ENCODE peak calls at places on chromosomes 11 and 22, in four cellular contexts. One of them, this sample, is unnamed.

GRCh38 chr11:61058583-61059259 is 43.6 kb upstream of the CD5 start:
- DNase-seq in MCF 10A: no peak
- DNase-seq in PC-3: no peak
- DNase-seq in breast epithelium: no peak
- DNase-seq in this sample: no peak

GRCh38 chr11:91248199-91248807 is 976.3 kb upstream of the FAT3 start:
- DNase-seq in PC-3: peak
- DNase-seq in MCF 10A: peak
- DNase-seq in breast epithelium: no peak
- DNase-seq in this sample: no peak

GRCh38 chr11:68868221-68868620 is 26.5 kb upstream of the CPT1A start:
- DNase-seq in breast epithelium: no peak
- DNase-seq in MCF 10A: no peak
- DNase-seq in PC-3: no peak
- DNase-seq in this sample: no peak

GRCh38 chr11:3907590-3907989 is 52.1 kb downstream of the STIM1 start:
- DNase-seq in MCF 10A: no peak
- DNase-seq in breast epithelium: no peak
- DNase-seq in PC-3: peak
- DNase-seq in this sample: no peak

GRCh38 chr11:126339866-126340434 is 15.5 kb upstream of the ST3GAL4 start:
- DNase-seq in PC-3: peak
- DNase-seq in MCF 10A: peak
- DNase-seq in breast epithelium: no peak
- DNase-seq in this sample: peak

GRCh38 chr22:21102659-21103267 is 57.0 kb downstream of the LRRC74B start:
- DNase-seq in MCF 10A: peak
- DNase-seq in PC-3: peak
- DNase-seq in breast epithelium: peak
- DNase-seq in this sample: peak

GRCh38 chr11:70270877-70271634 is 566 bp downstream of the PPFIA1 start:
- DNase-seq in breast epithelium: no peak
- DNase-seq in PC-3: peak
- DNase-seq in MCF 10A: peak
- DNase-seq in this sample: peak

GRCh38 chr11:119983240-119983732 is 154.6 kb downstream of the TRIM29 start:
- DNase-seq in MCF 10A: no peak
- DNase-seq in PC-3: no peak
- DNase-seq in breast epithelium: no peak
- DNase-seq in this sample: no peak

GRCh38 chr11:132332521-132332920 is 962.1 kb downstream of the NTM start:
- DNase-seq in breast epithelium: no peak
- DNase-seq in MCF 10A: no peak
- DNase-seq in PC-3: no peak
- DNase-seq in this sample: no peak

GRCh38 chr11:35964846-35965245 is 21.0 kb downstream of the LDLRAD3 start:
- DNase-seq in PC-3: no peak
- DNase-seq in breast epithelium: no peak
- DNase-seq in MCF 10A: no peak
- DNase-seq in this sample: no peak

GRCh38 chr11:14409891-14410290 is 50.9 kb upstream of the RRAS2 start:
- DNase-seq in breast epithelium: no peak
- DNase-seq in PC-3: peak
- DNase-seq in MCF 10A: peak
- DNase-seq in this sample: no peak

GRCh38 chr11:78416285-78417174 is 1.1 kb downstream of the GAB2 start:
- DNase-seq in PC-3: peak
- DNase-seq in MCF 10A: peak
- DNase-seq in breast epithelium: peak
- DNase-seq in this sample: peak

GRCh38 chr11:1327064-1327460 is 17.6 kb upstream of the TOLLIP start:
- DNase-seq in MCF 10A: no peak
- DNase-seq in PC-3: no peak
- DNase-seq in breast epithelium: no peak
- DNase-seq in this sample: no peak

GRCh38 chr22:30947821-30948454 is 20.6 kb downstream of the MORC2 start:
- DNase-seq in breast epithelium: no peak
- DNase-seq in PC-3: peak
- DNase-seq in MCF 10A: peak
- DNase-seq in this sample: no peak

GRCh38 chr11:104653011-104653806 is 245.1 kb downstream of the CASP12 start:
- DNase-seq in breast epithelium: no peak
- DNase-seq in PC-3: no peak
- DNase-seq in MCF 10A: no peak
- DNase-seq in this sample: no peak

GRCh38 chr11:90911192-90911591 is 688.3 kb upstream of the CHORDC1 start:
- DNase-seq in MCF 10A: no peak
- DNase-seq in breast epithelium: no peak
- DNase-seq in PC-3: no peak
- DNase-seq in this sample: no peak

GRCh38 chr11:129933262-129933661 is 37.9 kb upstream of the NFRKB start:
- DNase-seq in PC-3: peak
- DNase-seq in MCF 10A: no peak
- DNase-seq in breast epithelium: no peak
- DNase-seq in this sample: no peak

DNA sequence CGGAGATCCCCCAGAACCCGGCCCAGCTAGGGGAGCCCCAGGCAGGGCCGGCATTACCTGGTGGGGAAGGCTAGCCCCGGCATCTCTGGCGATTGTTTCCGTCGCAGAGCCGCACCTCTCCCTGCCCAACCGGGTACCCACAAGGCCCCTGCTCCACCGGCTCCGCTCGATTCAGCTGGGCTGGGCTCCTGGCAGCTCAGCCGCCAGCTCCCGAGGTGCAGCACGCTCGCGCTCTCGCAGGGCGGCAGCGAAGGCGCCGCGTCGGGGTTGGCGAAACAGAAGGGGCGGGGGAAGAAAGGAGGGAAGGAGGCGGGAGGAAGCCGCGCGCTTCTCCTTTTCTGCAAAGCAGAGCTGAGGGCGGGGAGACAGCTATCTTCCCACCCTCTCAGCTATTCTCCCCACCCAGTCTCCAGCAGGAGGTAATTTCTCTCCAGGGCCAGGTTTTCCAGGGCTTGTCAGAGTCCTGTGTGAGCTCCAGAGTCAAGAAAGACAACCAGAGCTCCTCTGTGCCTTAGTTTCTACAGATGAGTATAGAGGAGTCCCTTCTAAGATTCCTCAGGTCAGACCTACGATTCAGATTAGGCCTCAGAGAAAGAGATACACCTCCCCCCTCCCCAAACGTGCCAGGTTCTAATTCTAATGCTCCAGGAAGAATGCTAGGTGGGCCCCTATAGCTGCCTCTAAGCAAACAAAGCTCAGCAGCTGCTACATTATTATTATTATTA is 62.0 kb downstream of the PAK1 start:
- DNase-seq in PC-3: peak
- DNase-seq in breast epithelium: peak
- DNase-seq in MCF 10A: peak
- DNase-seq in this sample: peak
- TF ChIP-seq CTCF in PC-3: no peak
- TF ChIP-seq CTCF in breast epithelium: no peak
- TF ChIP-seq CTCF in MCF 10A: no peak
- TF ChIP-seq CTCF in this sample: no peak

DNA sequence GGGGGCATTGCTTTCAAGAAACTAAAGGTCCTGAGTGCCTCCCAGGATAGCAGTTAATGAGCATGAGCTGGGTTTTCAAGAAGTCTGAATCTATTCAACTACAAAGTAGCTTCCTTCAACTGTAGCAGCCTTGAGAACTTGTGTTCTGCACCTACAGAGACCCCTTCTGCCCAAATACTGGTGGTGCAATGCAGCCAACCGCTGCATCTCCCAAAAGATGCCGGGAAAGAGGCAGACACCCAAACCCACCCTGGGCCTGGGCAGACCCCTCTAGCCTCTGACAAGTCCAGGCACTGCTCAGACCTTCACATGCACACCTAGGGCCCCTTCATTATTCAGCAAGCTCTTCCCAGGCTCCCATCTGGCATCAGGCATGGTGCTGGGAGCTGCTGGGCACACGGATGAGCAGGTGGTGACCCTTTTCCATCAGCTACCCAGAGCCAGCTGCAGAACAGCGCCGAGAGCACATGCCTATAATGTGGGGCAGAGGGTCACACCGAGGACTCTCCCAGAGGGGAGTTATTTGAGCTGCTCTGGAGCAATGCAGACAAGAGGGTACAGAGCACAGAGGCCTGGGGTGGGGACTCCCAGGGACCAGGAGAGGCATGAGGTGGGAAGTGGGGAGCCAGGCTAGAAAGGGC is 44.9 kb upstream of the ETS1 start:
- DNase-seq in PC-3: peak
- DNase-seq in breast epithelium: no peak
- DNase-seq in MCF 10A: peak
- DNase-seq in this sample: no peak
- TF ChIP-seq CTCF in PC-3: peak
- TF ChIP-seq CTCF in breast epithelium: peak
- TF ChIP-seq CTCF in MCF 10A: peak
- TF ChIP-seq CTCF in this sample: peak

GRCh38 chr11:64918056-64918455 is 1.0 kb upstream of the ATG2A start:
- DNase-seq in PC-3: peak
- DNase-seq in MCF 10A: peak
- DNase-seq in breast epithelium: no peak
- DNase-seq in this sample: no peak
- TF ChIP-seq CTCF in PC-3: peak
- TF ChIP-seq CTCF in MCF 10A: no peak
- TF ChIP-seq CTCF in breast epithelium: no peak
- TF ChIP-seq CTCF in this sample: no peak

DNA sequence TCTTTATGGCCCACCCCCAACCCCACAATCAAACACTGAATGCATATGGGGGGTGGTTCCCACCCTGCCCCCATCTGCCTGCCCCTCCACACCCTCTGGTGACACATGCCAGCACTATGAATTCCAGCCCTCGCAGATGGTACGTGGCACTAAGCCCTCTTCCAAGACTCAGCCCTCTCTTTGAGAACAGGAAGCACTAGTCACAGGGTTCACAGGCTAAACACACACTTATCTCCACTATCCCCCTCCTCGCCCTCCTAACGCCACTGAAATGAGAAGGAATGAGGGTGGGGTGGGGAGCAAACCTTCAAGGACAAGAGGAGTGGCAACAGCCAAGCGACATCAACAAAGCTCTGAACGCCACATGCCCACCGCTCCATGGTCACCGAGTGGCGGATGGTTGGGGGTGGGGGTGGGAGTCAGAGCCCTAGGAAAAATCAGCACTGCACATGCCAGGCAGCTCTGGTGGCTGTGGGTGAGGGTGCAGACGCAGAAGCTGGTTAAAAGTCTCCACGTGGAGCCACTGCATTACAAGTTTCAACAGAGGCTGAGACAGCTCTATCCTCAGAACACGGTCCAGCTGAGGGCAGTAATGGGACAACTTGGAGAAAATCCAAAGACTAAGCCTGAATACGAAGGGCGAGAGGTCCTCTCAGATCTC is 33.6 kb downstream of the TMEM184B start:
- DNase-seq in MCF 10A: peak
- DNase-seq in PC-3: peak
- DNase-seq in breast epithelium: no peak
- DNase-seq in this sample: no peak
- TF ChIP-seq CTCF in MCF 10A: no peak
- TF ChIP-seq CTCF in PC-3: peak
- TF ChIP-seq CTCF in breast epithelium: no peak
- TF ChIP-seq CTCF in this sample: no peak

GRCh38 chr22:43945632-43946390 is 9.4 kb upstream of the SAMM50 start:
- DNase-seq in PC-3: peak
- DNase-seq in MCF 10A: peak
- DNase-seq in breast epithelium: peak
- DNase-seq in this sample: no peak
- TF ChIP-seq CTCF in PC-3: peak
- TF ChIP-seq CTCF in MCF 10A: peak
- TF ChIP-seq CTCF in breast epithelium: peak
- TF ChIP-seq CTCF in this sample: peak

GRCh38 chr22:50150161-50151129 is 20.1 kb upstream of the PANX2 start:
- DNase-seq in PC-3: no peak
- DNase-seq in MCF 10A: no peak
- DNase-seq in breast epithelium: no peak
- DNase-seq in this sample: no peak
- TF ChIP-seq CTCF in PC-3: no peak
- TF ChIP-seq CTCF in MCF 10A: no peak
- TF ChIP-seq CTCF in breast epithelium: no peak
- TF ChIP-seq CTCF in this sample: no peak

This sample was measured in CD14-positive monocyte.